ENCODE peak calls at places on chromosomes 16 and 17, in eight cellular contexts. E is GF-D8, I is GM12891, R is fibroblast of mammary gland, K is SK-N-DZ, H is AG20443, V is breast epithelium, X is NCI-H226. P is an unnamed sample.

GRCh38 chr17:52505601-52506000 is 347.1 kb upstream of the CA10 start:
- DNase-seq in X (no peak), R (no peak), E (no peak), K (no peak), I (no peak), V (no peak), H (no peak), P (no peak)

GRCh38 chr17:42276359-42276608 is at the start of gene STAT5B:
- DNase-seq in K (peak), E (peak), V (peak), X (peak), R (peak), H (peak), I (peak), P (peak)

GRCh38 chr17:44095647-44096496 is 25.3 kb downstream of the G6PC3 start:
- DNase-seq in I (no peak), K (peak), R (peak), V (no peak), H (peak), E (peak), X (peak), P (peak)

GRCh38 chr16:69909043-69909442 is 42.1 kb upstream of the CLEC18A start:
- DNase-seq in I (no peak), X (no peak), K (no peak), V (no peak), H (no peak), E (no peak), R (no peak), P (no peak)

GRCh38 chr16:57616241-57616640 is 12.2 kb upstream of the ADGRG1 start:
- DNase-seq in K (no peak), I (no peak), H (no peak), V (peak), R (no peak), E (no peak), X (no peak), P (no peak)

GRCh38 chr17:18377437-18378204 is at the start of gene EVPLL:
- DNase-seq in V (peak), R (no peak), K (no peak), I (no peak), E (peak), X (peak), H (no peak), P (peak)

GRCh38 chr16:85557976-85558589 is 55.0 kb upstream of the GSE1 start:
- DNase-seq in K (no peak), E (no peak), X (no peak), V (peak), H (no peak), R (no peak), I (no peak), P (peak)

GRCh38 chr17:34769049-34769448 is 189.7 kb downstream of the TMEM132E start:
- DNase-seq in I (no peak), K (no peak), R (no peak), H (no peak), V (no peak), E (no peak), X (no peak), P (no peak)

GRCh38 chr16:30541502-30542329 is 7.1 kb upstream of the ZNF747 start:
- DNase-seq in R (peak), I (no peak), E (no peak), H (peak), X (no peak), K (no peak), V (no peak), P (no peak)

GRCh38 chr16:88798772-88799455 is 4.7 kb upstream of the CDT1 start:
- DNase-seq in H (no peak), V (no peak), E (peak), K (no peak), I (no peak), R (no peak), X (no peak), P (no peak)

GRCh38 chr17:50257574-50258224 is 16.6 kb upstream of the TMEM92 start:
- DNase-seq in V (no peak), X (no peak), E (no peak), H (peak), I (no peak), K (no peak), R (no peak), P (no peak)

GRCh38 chr16:25148568-25149215 is 37.1 kb downstream of the LCMT1 start:
- DNase-seq in R (no peak), E (no peak), V (no peak), K (peak), I (no peak), H (no peak), X (no peak), P (no peak)

GRCh38 chr16:84985079-84986065 is 26.0 kb downstream of the ZDHHC7 start:
- DNase-seq in H (peak), X (peak), E (no peak), R (peak), K (no peak), V (no peak), I (no peak), P (peak)

GRCh38 chr16:89581045-89581695 is 5.6 kb downstream of the CPNE7 start:
- DNase-seq in K (no peak), V (no peak), E (no peak), X (peak), H (peak), R (peak), I (no peak), P (peak)

GRCh38 chr17:1617620-1618174 is 10.9 kb downstream of the SLC43A2 start:
- DNase-seq in I (no peak), E (no peak), H (peak), K (no peak), R (peak), V (no peak), X (peak), P (peak)

GRCh38 chr16:71507061-71507460 is 17.9 kb upstream of the ZNF19 start:
- DNase-seq in H (no peak), X (no peak), I (no peak), K (no peak), R (no peak), E (no peak), V (no peak), P (no peak)

GRCh38 chr17:36949461-36949927 is 740 bp downstream of the AATF start:
- DNase-seq in V (no peak), I (no peak), H (no peak), E (peak), R (peak), X (no peak), K (no peak), P (no peak)

GRCh38 chr16:69906838-69907301 is 44.3 kb upstream of the CLEC18A start:
- DNase-seq in R (peak), H (peak), K (no peak), V (no peak), I (no peak), X (peak), E (no peak), P (no peak)

GRCh38 chr17:67336859-67337258 is 29.5 kb downstream of the PSMD12 start:
- DNase-seq in V (no peak), I (no peak), K (no peak), E (no peak), H (no peak), R (no peak), X (no peak), P (no peak)

GRCh38 chr16:88857728-88858339 is 907 bp downstream of the TRAPPC2L start:
- DNase-seq in H (peak), E (peak), I (peak), X (peak), R (peak), V (peak), K (peak), P (peak)

GRCh38 chr16:1509307-1510221 is 16.4 kb downstream of the TELO2 start:
- DNase-seq in K (peak), X (no peak), R (no peak), V (no peak), H (no peak), E (no peak), I (no peak), P (no peak)

GRCh38 chr17:17740627-17741237 is 59.5 kb downstream of the RAI1 start:
- DNase-seq in V (peak), K (no peak), R (no peak), I (no peak), E (no peak), H (no peak), X (no peak), P (peak)

GRCh38 chr17:41687828-41688640 is 651 bp upstream of the EIF1 start:
- DNase-seq in I (no peak), X (no peak), H (no peak), K (no peak), E (peak), R (no peak), V (peak), P (peak)

GRCh38 chr17:30291571-30292489 is at the start of gene BLMH:
- DNase-seq in X (peak), I (peak), E (no peak), R (peak), H (peak), V (peak), K (peak), P (peak)

GRCh38 chr16:65122974-65123845 is 1.3 kb upstream of the CDH11 start:
- DNase-seq in I (no peak), H (peak), R (peak), V (peak), K (peak), X (peak), E (no peak), P (no peak)

GRCh38 chr17:58507123-58507634 is 7.3 kb downstream of the MTMR4 start:
- DNase-seq in K (no peak), H (no peak), R (peak), E (no peak), I (no peak), X (no peak), V (no peak), P (no peak)

GRCh38 chr16:74778646-74779045 is 4.0 kb upstream of the FA2H start:
- DNase-seq in H (no peak), I (no peak), X (no peak), V (no peak), R (no peak), E (no peak), K (no peak), P (no peak)

GRCh38 chr16:53207810-53208752 is 153.3 kb downstream of the CHD9 start:
- DNase-seq in I (peak), V (peak), X (peak), H (peak), K (peak), R (peak), E (peak), P (peak)

GRCh38 chr17:82400206-82400605 is 17.9 kb upstream of the HEXD start:
- DNase-seq in K (no peak), I (no peak), X (no peak), V (no peak), H (no peak), R (peak), E (peak), P (no peak)

GRCh38 chr16:29922326-29922725 is 3.7 kb downstream of the KCTD13 start:
- DNase-seq in K (no peak), V (no peak), X (no peak), I (no peak), H (no peak), R (no peak), E (no peak), P (no peak)

GRCh38 chr17:34301986-34302385 is 16.4 kb downstream of the CCL11 start:
- DNase-seq in I (no peak), K (no peak), H (no peak), X (no peak), E (no peak), V (no peak), R (no peak), P (no peak)